ENCODE peak calls at places on chromosomes 3 and 15, in four cellular contexts. R is cardiac muscle cell, W is stomach, Y is heart left ventricle. F is an unnamed sample. For H3K27me3, the result is how much of the 10 kb centered on the place peaks cover.

GRCh38 chr3:30607032-30607833 is 832 bp downstream of the TGFBR2 start:
- DNase-seq in Y (peak), W (peak), R (peak), F (peak)

GRCh38 chr15:80849308-80849707 is 70.1 kb downstream of the CEMIP start:
- DNase-seq in R (peak), W (peak), Y (no peak), F (no peak)

GRCh38 chr3:177162742-177163141 is 34.5 kb downstream of the TBL1XR1 start:
- DNase-seq in W (no peak), Y (no peak), R (no peak), F (no peak)

GRCh38 chr15:90654233-90655124 is 62.7 kb upstream of the BLM start:
- DNase-seq in R (peak), W (no peak), Y (no peak), F (peak)

GRCh38 chr15:50114381-50114780 is 4.7 kb downstream of the ATP8B4 start:
- DNase-seq in R (no peak), Y (peak), W (no peak), F (peak)

GRCh38 chr15:99097441-99098410 is 7.2 kb upstream of the SYNM start:
- DNase-seq in Y (no peak), R (no peak), W (no peak), F (no peak)

GRCh38 chr3:25513642-25514266 is 85.7 kb downstream of the RARB start:
- DNase-seq in Y (no peak), R (no peak), W (no peak), F (no peak)

GRCh38 chr3:52317601-52318000 is 1.5 kb downstream of the DNAH1 start:
- DNase-seq in R (peak), W (peak), Y (peak), F (no peak)

GRCh38 chr3:12447075-12447474 is 37.2 kb upstream of the TSEN2 start:
- DNase-seq in R (no peak), W (no peak), Y (no peak), F (no peak)

GRCh38 chr15:66948294-66948693 is 117.1 kb upstream of the SMAD3 start:
- DNase-seq in W (no peak), Y (no peak), R (no peak), F (no peak)

GRCh38 chr3:47867451-47868017 is 64.6 kb downstream of the DHX30 start:
- DNase-seq in W (peak), R (no peak), Y (no peak), F (no peak)

GRCh38 chr3:50340404-50341329 is at the start of gene RASSF1:
- DNase-seq in Y (peak), R (peak), W (peak), F (peak)

GRCh38 chr15:23482228-23482627 is 35.2 kb upstream of the GOLGA6L2 start:
- DNase-seq in R (no peak), W (no peak), Y (no peak), F (no peak)

GRCh38 chr15:56339594-56339993 is 25.6 kb upstream of the TEX9 start:
- DNase-seq in Y (no peak), W (no peak), R (peak), F (no peak)

GRCh38 chr3:173529062-173529711 is 131.6 kb downstream of the NLGN1 start:
- DNase-seq in R (peak), Y (no peak), W (no peak), F (no peak)

GRCh38 chr3:163779396-163780344 is 1298.6 kb downstream of the SI start:
- DNase-seq in Y (no peak), R (no peak), W (no peak), F (no peak)

GRCh38 chr15:57017024-57017423 is 98.6 kb downstream of the TCF12 start:
- DNase-seq in Y (no peak), R (peak), W (no peak), F (no peak)

GRCh38 chr3:67700596-67700995 is 46.2 kb upstream of the SUCLG2 start:
- DNase-seq in W (no peak), Y (no peak), R (no peak), F (no peak)

GRCh38 chr3:23256741-23257435 is 53.8 kb downstream of the UBE2E2 start:
- DNase-seq in W (no peak), R (no peak), Y (no peak), F (no peak)

GRCh38 chr3:171971919-171972526 is 67.4 kb upstream of the FNDC3B start:
- DNase-seq in W (no peak), R (peak), Y (no peak), F (no peak)

GRCh38 chr15:43185161-43186002 is at the start of gene CCNDBP1:
- DNase-seq in Y (peak), R (peak), W (peak), F (peak)

GRCh38 chr15:52102468-52102867 is 10.1 kb downstream of the BCL2L10 start:
- DNase-seq in Y (no peak), W (no peak), R (peak), F (no peak)

GRCh38 chr3:194680888-194681615 is 4.6 kb upstream of the FAM43A start:
- DNase-seq in R (no peak), Y (no peak), W (peak), F (no peak)

GRCh38 chr15:31598620-31599019 is 272.0 kb downstream of the KLF13 start:
- DNase-seq in W (no peak), R (no peak), Y (no peak), F (no peak)

GRCh38 chr15:39685999-39686613 is 96.5 kb downstream of the FSIP1 start:
- DNase-seq in W (no peak), R (peak), Y (no peak), F (no peak)

GRCh38 chr3:184688251-184688851 is 23.5 kb downstream of the MAGEF1 start:
- DNase-seq in Y (peak), R (peak), W (no peak), F (peak)

GRCh38 chr3:186142556-186142955 is 33.7 kb upstream of the ETV5 start:
- DNase-seq in Y (no peak), R (peak), W (no peak), F (no peak)

GRCh38 chr3:188673509-188674239 is 498.1 kb upstream of the TPRG1 start:
- DNase-seq in Y (no peak), W (no peak), R (peak), F (no peak)

GRCh38 chr3:171435143-171435542 is 25.1 kb downstream of the TNIK start:
- DNase-seq in Y (no peak), W (no peak), R (no peak), F (no peak)

GRCh38 chr3:180421711-180422110 is 180.3 kb upstream of the TTC14 start:
- DNase-seq in R (peak), W (no peak), Y (no peak), F (no peak)

GRCh38 chr3:46386206-46386605 is 15.5 kb downstream of the CCR5 start:
- DNase-seq in R (no peak), W (no peak), Y (no peak), F (no peak)

GRCh38 chr3:125960456-125961288 is 8.3 kb upstream of the ROPN1B start:
- DNase-seq in Y (no peak), R (no peak), W (no peak), F (no peak)

GRCh38 chr3:9172851-9173320 is 76.6 kb downstream of the SRGAP3 start:
- DNase-seq in R (no peak), W (peak), Y (no peak), F (no peak)

GRCh38 chr3:133393204-133393603 is 6.7 kb upstream of the BFSP2 start:
- DNase-seq in Y (no peak), R (peak), W (no peak), F (no peak)
- H3K27me3 ChIP-seq in Y (under half), R (under half), W (under half), F (under half)

GRCh38 chr3:149532463-149533180 is 58.1 kb downstream of the TM4SF4 start:
- DNase-seq in W (no peak), Y (no peak), R (no peak), F (no peak)

GRCh38 chr3:149528344-149528657 is 53.8 kb downstream of the TM4SF4 start:
- DNase-seq in R (no peak), Y (no peak), W (no peak), F (no peak)

GRCh38 chr3:149529099-149529498 is 54.6 kb downstream of the TM4SF4 start:
- DNase-seq in Y (no peak), W (no peak), R (no peak), F (no peak)

GRCh38 chr3:149523899-149524298 is 49.4 kb downstream of the TM4SF4 start:
- DNase-seq in W (no peak), Y (no peak), R (no peak), F (no peak)

DNA sequence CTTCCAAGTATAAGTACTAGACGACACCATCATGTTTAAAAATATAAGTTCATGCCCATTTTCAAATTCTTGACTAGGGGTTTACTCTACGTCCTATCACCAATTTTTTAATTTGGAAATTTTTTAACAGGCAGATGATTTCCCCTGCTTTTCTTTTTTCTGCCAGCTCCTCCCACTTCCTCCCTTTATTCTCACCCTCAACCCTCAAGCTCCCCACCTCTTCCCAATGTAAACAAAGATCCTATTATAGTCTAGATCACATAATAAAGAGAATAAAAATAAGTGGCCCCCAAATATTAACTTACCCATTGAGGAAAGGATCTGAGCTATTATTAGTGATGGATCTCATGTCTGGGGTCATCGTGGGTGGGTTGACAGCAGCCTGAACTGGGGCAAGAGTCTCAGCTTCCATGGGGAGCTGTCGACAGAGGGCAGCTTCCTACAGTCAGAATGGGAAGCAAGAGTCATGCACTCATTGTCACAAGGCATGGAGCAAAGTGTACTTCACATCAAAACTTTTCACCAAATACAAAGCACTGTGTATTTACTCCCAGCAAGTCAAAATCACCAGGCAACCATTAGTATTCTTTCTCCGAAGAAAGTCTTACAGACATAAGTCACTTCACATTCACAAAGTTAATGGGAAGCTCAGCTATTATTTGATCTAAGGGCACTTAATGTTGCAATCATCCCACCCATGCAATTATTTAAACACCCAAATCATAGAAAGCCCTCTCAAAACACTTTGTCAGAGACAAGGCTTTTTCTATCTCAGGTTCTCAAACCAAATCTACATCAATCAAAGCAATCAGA is 53.2 kb downstream of the TM4SF4 start:
- DNase-seq in W (no peak), R (peak), Y (peak), F (peak)
- H3K27ac ChIP-seq in W (peak), R (peak), Y (peak), F (peak)

DNA sequence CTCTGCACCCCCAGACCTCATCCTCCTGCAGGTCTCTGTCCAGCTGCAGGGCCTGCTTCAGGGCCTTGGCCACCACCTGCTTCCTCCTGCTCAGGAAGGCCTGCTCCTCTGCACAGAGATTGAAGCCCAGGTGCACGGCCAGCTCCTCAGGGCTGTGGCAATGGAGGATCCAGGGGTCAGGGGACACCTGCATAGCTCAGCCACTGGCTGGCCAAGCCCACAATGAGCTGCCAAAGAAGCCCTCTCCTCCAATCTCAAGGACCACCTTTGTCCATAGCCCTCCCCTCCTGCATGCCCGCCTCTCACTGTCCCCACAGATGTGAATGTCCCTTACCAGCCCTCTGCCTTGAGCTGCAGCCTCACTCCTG is 12.9 kb downstream of the PLA2G4D start:
- DNase-seq in W (peak), R (no peak), Y (no peak), F (no peak)
- H3K27me3 ChIP-seq in W (under half), R (under half), Y (under half), F (half or more)

DNA sequence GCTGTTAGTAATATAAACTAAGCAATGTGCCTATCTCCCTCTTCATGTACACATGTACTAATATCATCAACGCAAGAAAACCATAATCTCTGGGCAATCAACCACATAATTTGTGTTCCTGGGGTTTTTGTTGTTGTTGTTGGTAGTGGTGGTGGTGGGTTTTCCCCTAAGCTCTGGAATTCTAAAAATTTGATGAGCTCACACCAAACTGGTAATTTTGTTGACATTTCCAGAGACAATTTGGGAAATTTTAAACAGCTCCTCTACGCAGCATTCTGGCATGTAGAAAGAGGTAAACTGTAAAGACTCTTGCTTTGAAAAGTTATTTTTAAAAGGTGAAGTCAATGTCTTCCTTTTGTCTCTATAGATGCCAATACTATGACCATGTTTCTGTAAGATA is 126.7 kb downstream of the IGSF11 start:
- DNase-seq in Y (no peak), R (no peak), W (no peak), F (no peak)
- H3K27ac ChIP-seq in Y (no peak), R (no peak), W (no peak), F (no peak)

GRCh38 chr3:70749122-70749521 is 436.7 kb upstream of the MDFIC2 start:
- DNase-seq in Y (no peak), R (no peak), W (no peak), F (no peak)
- H3K27me3 ChIP-seq in Y (under half), R (under half), W (under half), F (under half)

GRCh38 chr3:119636891-119637611 is 23.3 kb downstream of the POPDC2 start:
- DNase-seq in R (no peak), Y (no peak), W (no peak), F (no peak)

GRCh38 chr3:119641416-119641815 is 19.0 kb downstream of the POPDC2 start:
- DNase-seq in W (no peak), Y (no peak), R (no peak), F (no peak)

GRCh38 chr3:119637679-119638525 is 22.5 kb downstream of the POPDC2 start:
- DNase-seq in R (peak), W (no peak), Y (no peak), F (no peak)

GRCh38 chr3:119643094-119643493 is 17.3 kb downstream of the POPDC2 start:
- DNase-seq in R (peak), Y (no peak), W (no peak), F (no peak)

DNA sequence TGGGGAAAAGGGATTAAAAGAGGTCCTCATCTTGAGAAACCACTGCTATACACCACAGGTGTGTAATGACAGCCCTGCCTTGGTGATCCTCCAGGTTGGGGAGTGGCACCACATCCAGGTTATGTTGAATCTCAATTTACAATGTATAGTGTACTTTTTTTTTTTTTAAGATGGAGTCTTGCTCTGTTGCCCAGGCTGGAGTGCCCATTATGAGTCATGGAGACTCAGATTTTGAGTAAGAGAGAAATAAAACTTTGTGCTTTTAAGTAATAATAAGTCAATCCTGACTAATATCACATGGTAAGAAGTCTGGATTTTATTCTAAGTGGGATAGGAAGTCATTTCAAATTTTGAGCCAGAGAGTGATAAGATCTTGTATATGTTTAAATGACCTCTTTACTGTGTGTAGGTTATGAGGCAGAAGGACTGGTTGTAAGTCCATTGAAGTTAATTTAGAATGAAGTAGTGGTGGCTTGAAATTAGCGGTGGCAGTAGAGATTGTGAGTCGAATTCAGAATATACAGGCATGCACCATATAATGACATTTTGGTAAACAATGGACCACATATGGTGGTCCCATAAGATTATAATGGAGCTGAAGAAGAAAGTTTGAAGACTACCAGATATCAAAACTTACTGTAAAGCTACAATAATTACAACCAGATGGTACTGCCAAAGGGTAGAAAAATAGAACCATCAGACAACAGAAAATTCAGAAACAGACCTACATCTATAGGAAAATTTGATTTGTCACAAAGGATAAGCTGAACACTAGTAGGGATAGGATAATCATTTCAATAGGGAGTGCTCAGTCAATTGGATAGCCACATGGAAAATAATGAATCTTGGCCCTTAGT is 20.7 kb downstream of the POPDC2 start:
- DNase-seq in W (no peak), Y (no peak), R (no peak), F (no peak)
- H3K27ac ChIP-seq in W (peak), Y (peak), R (peak), F (no peak)

DNA sequence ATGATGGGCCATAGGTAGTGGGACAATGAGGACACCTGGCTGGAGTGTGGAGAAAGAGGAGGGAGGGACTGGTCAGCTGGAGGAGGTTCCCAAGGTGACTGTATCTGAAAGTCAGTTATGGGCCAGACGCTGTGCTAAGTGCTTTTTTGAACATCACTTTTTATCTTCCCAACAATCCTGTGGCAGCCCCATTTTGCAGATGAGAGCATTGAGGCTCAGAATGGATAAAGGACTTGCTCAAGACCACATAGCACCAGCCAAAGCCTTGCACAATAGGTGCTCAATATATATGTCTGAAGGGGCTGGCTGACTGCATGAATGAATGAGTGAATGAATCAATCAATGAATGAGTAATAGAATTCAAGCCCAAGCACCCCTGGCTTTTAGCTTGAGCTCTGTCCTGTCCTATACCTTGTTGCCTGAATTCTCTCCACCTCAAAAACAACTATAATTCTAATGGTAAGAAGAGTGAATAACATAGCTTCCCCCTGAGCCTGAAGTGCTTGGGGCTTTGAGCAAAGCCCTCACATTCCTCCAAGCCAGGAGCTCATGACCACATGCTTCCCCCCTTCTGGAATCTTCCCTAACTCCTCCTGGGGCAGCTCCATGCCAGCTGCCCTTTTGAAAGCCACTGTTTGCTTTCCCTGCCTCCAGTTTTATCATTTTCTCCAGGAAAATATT is 150.9 kb downstream of the RPLP1 start:
- DNase-seq in W (no peak), Y (no peak), R (no peak), F (no peak)
- H3K27me3 ChIP-seq in W (under half), Y (under half), R (under half), F (under half)

GRCh38 chr15:100635406-100636071 is 33.1 kb downstream of the ASB7 start:
- DNase-seq in W (no peak), R (no peak), Y (no peak), F (no peak)
- H3K27ac ChIP-seq in W (no peak), R (no peak), Y (no peak), F (no peak)

DNA sequence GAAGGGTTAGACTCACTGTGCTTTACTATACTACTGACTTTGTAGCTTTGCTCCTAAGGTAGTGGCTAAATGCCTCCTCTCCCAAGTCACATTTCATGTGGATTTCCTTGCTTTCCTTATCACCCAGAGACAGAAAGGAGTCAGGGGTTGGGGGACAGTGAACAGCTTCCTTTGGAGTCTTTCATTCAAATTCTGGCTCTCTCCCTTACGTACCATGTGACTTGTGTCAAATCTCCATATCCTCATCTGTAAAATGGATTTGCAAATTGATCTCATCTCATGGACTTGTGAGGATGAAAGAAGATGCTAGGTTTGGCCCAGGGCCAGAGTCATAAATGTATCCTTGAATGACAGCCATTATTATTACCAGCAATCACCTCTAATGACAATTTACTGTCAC is 67.8 kb upstream of the POLG start:
- DNase-seq in R (no peak), Y (no peak), W (no peak), F (no peak)
- H3K27me3 ChIP-seq in R (half or more), Y (half or more), W (half or more), F (under half)

GRCh38 chr3:128410669-128411573 is 55.8 kb downstream of the DNAJB8 start:
- DNase-seq in R (no peak), Y (no peak), W (no peak), F (no peak)
- H3K27ac ChIP-seq in R (peak), Y (no peak), W (no peak), F (no peak)

F was measured in tibial artery.